ENCODE peak calls at places on chromosomes 7 and 10, in seven cellular contexts. H, G, A, W, O, Y and L are unnamed samples.

GRCh38 chr7:73683916-73684693 is 708 bp downstream of the BUD23 start:
- DNase-seq in H (no peak), G (peak; percentile 24), A (no peak), W (no peak), O (no peak), Y (no peak), L (no peak)

GRCh38 chr10:8254350-8254749 is 199.9 kb downstream of the GATA3 start:
- DNase-seq in H (no peak), G (no peak), A (no peak), W (no peak), O (no peak), Y (no peak), L (no peak)

GRCh38 chr10:87817291-87817872 is 644 bp downstream of the ATAD1 start:
- DNase-seq in H (no peak), G (peak; percentile 6), A (no peak), W (no peak), O (peak; percentile 10), Y (no peak), L (no peak)

GRCh38 chr10:11171452-11171851 is 153.8 kb downstream of the CELF2 start:
- DNase-seq in H (no peak), G (no peak), A (no peak), W (no peak), O (no peak), Y (no peak), L (no peak)

GRCh38 chr7:159033473-159033825 is 111.2 kb downstream of the VIPR2 start:
- DNase-seq in H (no peak), G (no peak), A (no peak), W (no peak), O (no peak), Y (no peak), L (no peak)

GRCh38 chr10:43374194-43374593 is 2.8 kb downstream of the FXYD4 start:
- DNase-seq in H (no peak), G (no peak), A (no peak), W (no peak), O (no peak), Y (no peak), L (no peak)

GRCh38 chr7:115230882-115231508 is 309.1 kb downstream of the MDFIC start:
- DNase-seq in H (no peak), G (peak; percentile 94), A (no peak), W (no peak), O (peak; percentile 95), Y (no peak), L (no peak)

GRCh38 chr7:81209059-81209458 is 290.2 kb upstream of the SEMA3C start:
- DNase-seq in H (no peak), G (peak; percentile 35), A (no peak), W (no peak), O (no peak), Y (no peak), L (no peak)

GRCh38 chr10:97889461-97890265 is 40.0 kb downstream of the GOLGA7B start:
- DNase-seq in H (no peak), G (no peak), A (no peak), W (no peak), O (peak; percentile 18), Y (no peak), L (no peak)

GRCh38 chr7:42226354-42226941 is 10.6 kb downstream of the GLI3 start:
- DNase-seq in H (no peak), G (no peak), A (no peak), W (no peak), O (no peak), Y (no peak), L (no peak)

GRCh38 chr7:7761974-7762769 is 43.8 kb upstream of the RPA3 start:
- DNase-seq in H (no peak), G (peak; percentile 60), A (no peak), W (no peak), O (peak; percentile 62), Y (no peak), L (no peak)

GRCh38 chr7:20116869-20117268 is 100.3 kb downstream of the MACC1 start:
- DNase-seq in H (no peak), G (no peak), A (no peak), W (no peak), O (no peak), Y (no peak), L (no peak)

GRCh38 chr10:114684822-114685209 is 26.7 kb upstream of the ABLIM1 start:
- DNase-seq in H (no peak), G (peak; percentile 72), A (no peak), W (peak; percentile 65), O (peak; percentile 75), Y (no peak), L (no peak)

GRCh38 chr7:27242580-27243339 is at the start of gene EVX1:
- DNase-seq in H (no peak), G (no peak), A (no peak), W (no peak), O (no peak), Y (no peak), L (no peak)

GRCh38 chr7:141484907-141485306 is 66.3 kb upstream of the AGK start:
- DNase-seq in H (no peak), G (no peak), A (no peak), W (no peak), O (no peak), Y (no peak), L (no peak)

GRCh38 chr10:35643151-35643975 is 1.3 kb upstream of the FZD8 start:
- DNase-seq in H (peak; percentile 76), G (peak; percentile 84), A (peak; percentile 63), W (peak; percentile 67), O (peak; percentile 70), Y (peak; percentile 77), L (peak; percentile 31)

GRCh38 chr7:115097175-115097671 is 175.3 kb downstream of the MDFIC start:
- DNase-seq in H (no peak), G (peak; percentile 47), A (no peak), W (no peak), O (peak; percentile 61), Y (no peak), L (no peak)

GRCh38 chr7:105336009-105336408 is 52.7 kb downstream of the SRPK2 start:
- DNase-seq in H (no peak), G (peak; percentile 41), A (no peak), W (no peak), O (peak; percentile 49), Y (no peak), L (no peak)
- TF ChIP-seq CTCF in H (peak; percentile 43), G (peak; percentile 33), A (peak; percentile 23), W (peak; percentile 51), O (peak; percentile 30), Y (peak; percentile 50), L (peak; percentile 41)

GRCh38 chr7:1665721-1666250 is 4.3 kb upstream of the ELFN1 start:
- DNase-seq in H (peak; percentile 69), G (no peak), A (peak; percentile 2), W (no peak), O (peak; percentile 18), Y (peak; percentile 29), L (peak; percentile 25)

GRCh38 chr7:1664711-1665591 is 5.1 kb upstream of the ELFN1 start:
- DNase-seq in H (peak; percentile 73), G (peak; percentile 61), A (peak; percentile 17), W (peak; percentile 54), O (peak; percentile 57), Y (peak; percentile 66), L (peak; percentile 85)

GRCh38 chr7:1663243-1663642 is 6.8 kb upstream of the ELFN1 start:
- DNase-seq in H (peak; percentile 18), G (no peak), A (peak; percentile 1), W (peak; percentile 8), O (no peak), Y (no peak), L (peak; percentile 8)

GRCh38 chr7:1662767-1663166 is 7.3 kb upstream of the ELFN1 start:
- DNase-seq in H (no peak), G (no peak), A (no peak), W (peak; percentile 4), O (no peak), Y (no peak), L (no peak)

DNA sequence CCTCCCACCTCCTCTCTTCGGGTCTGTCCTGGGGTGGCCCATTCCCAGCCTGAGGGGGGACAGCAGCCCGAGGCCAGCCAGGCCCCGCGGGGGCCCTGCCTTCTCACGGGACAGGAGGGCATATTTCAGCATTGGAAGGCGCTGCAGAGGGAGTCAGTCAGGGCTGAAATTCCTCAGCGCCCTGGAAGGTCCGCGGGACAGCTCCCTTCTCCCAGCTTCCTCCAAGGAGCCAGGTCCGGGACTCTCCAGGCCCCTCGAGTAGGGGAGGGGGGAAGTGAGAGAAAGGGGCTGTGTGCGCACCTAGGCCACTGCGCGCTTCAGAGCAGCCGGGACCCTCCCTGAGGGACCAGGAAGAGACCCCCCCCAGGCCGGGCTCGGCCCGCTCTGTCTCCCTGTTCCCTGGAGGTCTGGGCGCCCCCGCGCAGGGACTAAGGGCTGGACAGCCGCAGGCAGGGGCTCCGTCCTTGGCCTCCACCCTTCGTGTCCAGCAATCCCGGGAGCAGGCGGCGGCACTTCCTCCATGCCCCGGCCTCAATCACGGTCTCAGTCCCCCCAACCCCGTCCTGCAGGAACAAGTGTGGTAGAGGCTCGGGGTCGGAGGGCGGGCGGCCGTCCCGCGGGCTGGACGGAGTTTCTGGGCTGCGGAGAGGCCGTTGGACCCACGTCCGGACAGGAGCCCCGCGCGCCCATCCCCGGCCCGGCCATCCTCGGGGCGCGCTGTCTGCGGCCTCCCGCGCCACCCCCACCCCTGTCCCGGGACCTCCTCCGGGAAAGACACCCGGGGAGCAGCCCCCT is 6.0 kb upstream of the ELFN1 start:
- DNase-seq in H (peak; percentile 20), G (no peak), A (peak; percentile 3), W (peak; percentile 9), O (no peak), Y (peak; percentile 9), L (peak; percentile 16)
- TF ChIP-seq CTCF in H (no peak), G (no peak), A (no peak), W (no peak), O (no peak), Y (no peak), L (no peak)

GRCh38 chr10:117896517-117896916 is 150.2 kb downstream of the RAB11FIP2 start:
- DNase-seq in H (no peak), G (no peak), A (no peak), W (no peak), O (no peak), Y (no peak), L (no peak)

GRCh38 chr10:117894339-117894738 is 152.4 kb downstream of the RAB11FIP2 start:
- DNase-seq in H (no peak), G (no peak), A (no peak), W (no peak), O (no peak), Y (no peak), L (no peak)

GRCh38 chr10:117886766-117887165 is 160.0 kb downstream of the RAB11FIP2 start:
- DNase-seq in H (no peak), G (no peak), A (no peak), W (no peak), O (no peak), Y (no peak), L (no peak)

GRCh38 chr10:117892681-117893220 is 154.0 kb downstream of the RAB11FIP2 start:
- DNase-seq in H (no peak), G (no peak), A (no peak), W (no peak), O (no peak), Y (no peak), L (no peak)
- TF ChIP-seq CTCF in H (no peak), G (no peak), A (no peak), W (no peak), O (no peak), Y (no peak), L (no peak)

GRCh38 chr7:135170223-135170997 is at the start of gene CYREN:
- DNase-seq in H (peak; percentile 96), G (peak; percentile 90), A (peak; percentile 95), W (peak; percentile 95), O (peak; percentile 94), Y (peak; percentile 96), L (peak; percentile 90)
- TF ChIP-seq CTCF in H (peak; percentile 64), G (peak; percentile 52), A (peak; percentile 54), W (peak; percentile 77), O (peak; percentile 43), Y (peak; percentile 52), L (peak; percentile 73)

GRCh38 chr7:16697507-16698199 is 51.7 kb downstream of the BZW2 start:
- DNase-seq in H (no peak), G (peak; percentile 51), A (no peak), W (no peak), O (peak; percentile 72), Y (no peak), L (no peak)
- TF ChIP-seq CTCF in H (no peak), G (no peak), A (no peak), W (no peak), O (peak; percentile 9), Y (no peak), L (no peak)